ENCODE peak calls at places on chromosomes 3 and 15, in nine cellular contexts. S is A549; E is activated CD8-positive, alpha-beta memory T cell treated with anti-CD3 and anti-CD28 coated beads for 24 hours; O is stimulated activated CD4-positive, alpha-beta T cell treated with anti-CD3 and anti-CD28 coated beads, TNF-alpha, amount 100 ng/mL, for 1 hour; F is transverse colon; A is RWPE1; N is GM12865; V is kidney epithelial cell; I is stimulated activated CD8-positive, alpha-beta memory T cell treated with anti-CD3 and anti-CD28 coated beads, Interleukin-2, amount 100 ng/mL, for 1 hour. R is an unnamed sample.

GRCh38 chr15:95894407-95894956 is 436.0 kb upstream of the NR2F2 start:
- DNase-seq in F (no peak), V (no peak), A (no peak), E (no peak), N (no peak), S (no peak), O (no peak), I (no peak), R (no peak)

GRCh38 chr3:37968232-37968631 is 22.4 kb upstream of the VILL start:
- DNase-seq in I (no peak), O (no peak), N (no peak), A (no peak), S (no peak), V (no peak), E (no peak), F (no peak), R (no peak)

GRCh38 chr3:29324180-29324651 is 43.3 kb downstream of the RBMS3 start:
- DNase-seq in S (peak), F (peak), N (peak), E (no peak), I (no peak), O (no peak), V (no peak), A (no peak), R (no peak)

GRCh38 chr3:57446318-57446841 is 97.8 kb downstream of the DNAH12 start:
- DNase-seq in S (no peak), F (no peak), E (no peak), O (no peak), A (no peak), V (no peak), I (no peak), N (no peak), R (peak)

GRCh38 chr15:69080203-69080957 is 65.9 kb downstream of the NOX5 start:
- DNase-seq in E (no peak), V (no peak), O (no peak), S (no peak), F (no peak), A (peak), I (no peak), N (no peak), R (peak)

GRCh38 chr3:25664066-25664809 is 469 bp downstream of the TOP2B start:
- DNase-seq in N (no peak), E (peak), I (peak), S (peak), A (no peak), V (no peak), F (peak), O (peak), R (no peak)

GRCh38 chr3:130276203-130276803 is 69.2 kb upstream of the COL6A5 start:
- DNase-seq in O (no peak), I (no peak), S (peak), N (peak), E (no peak), V (peak), A (peak), F (no peak), R (peak)

GRCh38 chr15:62212746-62213145 is 47.7 kb upstream of the C2CD4B start:
- DNase-seq in A (no peak), F (no peak), O (no peak), S (no peak), E (no peak), N (no peak), I (no peak), V (no peak), R (no peak)

GRCh38 chr3:26622634-26623408 is at the start of gene LRRC3B:
- DNase-seq in E (no peak), V (no peak), O (no peak), F (no peak), A (no peak), N (no peak), I (no peak), S (no peak), R (no peak)

GRCh38 chr3:100882571-100882981 is 110.6 kb downstream of the ABI3BP start:
- DNase-seq in F (no peak), O (no peak), V (no peak), A (peak), S (no peak), N (no peak), I (no peak), E (no peak), R (no peak)

GRCh38 chr3:11452988-11453847 is 181.0 kb downstream of the ATG7 start:
- DNase-seq in O (no peak), V (peak), N (no peak), I (no peak), E (no peak), A (no peak), S (no peak), F (no peak), R (no peak)

GRCh38 chr3:95476534-95476933 is 1337.9 kb upstream of the EPHA6 start:
- DNase-seq in E (no peak), N (no peak), I (no peak), F (no peak), O (no peak), S (no peak), A (no peak), V (no peak), R (no peak)

GRCh38 chr15:101188517-101189340 is 63.1 kb downstream of the CHSY1 start:
- DNase-seq in E (no peak), A (peak), S (no peak), I (no peak), N (peak), F (no peak), V (no peak), O (no peak), R (no peak)

GRCh38 chr15:44097552-44097951 is 97.5 kb downstream of the FRMD5 start:
- DNase-seq in E (no peak), O (no peak), V (no peak), S (no peak), F (no peak), A (no peak), I (no peak), N (no peak), R (peak)

GRCh38 chr3:58051196-58051595 is 43.0 kb downstream of the FLNB start:
- DNase-seq in V (peak), I (no peak), F (no peak), O (no peak), N (no peak), S (no peak), E (no peak), A (peak), R (no peak)

GRCh38 chr3:127089487-127090145 is 103.3 kb upstream of the PRR23E start:
- DNase-seq in F (no peak), E (no peak), N (no peak), O (no peak), I (no peak), V (no peak), S (no peak), A (no peak), R (no peak)

GRCh38 chr3:54874816-54875556 is 52.9 kb downstream of the LRTM1 start:
- DNase-seq in E (no peak), V (no peak), O (no peak), S (no peak), I (no peak), N (no peak), F (no peak), A (no peak), R (no peak)

GRCh38 chr3:120693439-120694172 is 11.6 kb upstream of the HGD start:
- DNase-seq in N (no peak), A (no peak), E (no peak), F (no peak), I (no peak), V (no peak), S (no peak), O (no peak), R (peak)

GRCh38 chr3:186138272-186138981 is 29.5 kb upstream of the ETV5 start:
- DNase-seq in S (no peak), O (no peak), F (no peak), N (no peak), I (no peak), E (no peak), V (no peak), A (no peak), R (no peak)

GRCh38 chr3:127887321-127887720 is 27.7 kb upstream of the KBTBD12 start:
- DNase-seq in A (no peak), N (peak), I (no peak), V (peak), E (no peak), F (no peak), S (no peak), O (no peak), R (no peak)

GRCh38 chr3:22555753-22556152 is 647.4 kb upstream of the UBE2E2 start:
- DNase-seq in I (no peak), S (no peak), N (no peak), V (no peak), A (no peak), O (no peak), F (no peak), E (no peak), R (no peak)